ENCODE peak calls at places on chromosomes 7 and 10, in five cellular contexts. X, O, L, Y and B are unnamed samples.

GRCh38 chr7:138328215-138328614 is 131.8 kb upstream of the TRIM24 start:
- DNase-seq in L (no peak), O (no peak), Y (no peak), X (no peak), B (no peak)

GRCh38 chr10:113965683-113966082 is 78.0 kb upstream of the ADRB1 start:
- DNase-seq in L (no peak), X (no peak), Y (no peak), O (no peak), B (no peak)

GRCh38 chr10:70477661-70478162 is 855 bp upstream of the PALD1 start:
- DNase-seq in L (peak), Y (no peak), X (no peak), O (no peak), B (no peak)

GRCh38 chr7:158431941-158432347 is 155.7 kb downstream of the PTPRN2 start:
- DNase-seq in O (peak), X (peak), Y (no peak), L (no peak), B (no peak)

GRCh38 chr10:79442171-79443040 is 3.0 kb downstream of the ZCCHC24 start:
- DNase-seq in L (no peak), Y (no peak), O (peak), X (peak), B (no peak)

GRCh38 chr7:115216652-115217051 is 294.8 kb downstream of the MDFIC start:
- DNase-seq in X (no peak), L (no peak), O (no peak), Y (no peak), B (no peak)

GRCh38 chr7:95205821-95206220 is 118.5 kb downstream of the PON1 start:
- DNase-seq in Y (peak), X (no peak), O (no peak), L (no peak), B (no peak)

GRCh38 chr10:112951349-112952281 is 1.6 kb downstream of the TCF7L2 start:
- DNase-seq in Y (no peak), O (peak), X (peak), L (no peak), B (no peak)

GRCh38 chr10:61961278-61961677 is 59.8 kb downstream of the ARID5B start:
- DNase-seq in L (no peak), Y (no peak), O (no peak), X (no peak), B (no peak)

GRCh38 chr7:73885975-73886798 is 25.2 kb downstream of the TMEM270 start:
- DNase-seq in L (no peak), Y (no peak), X (peak), O (peak), B (no peak)

GRCh38 chr10:4663162-4663992 is 162.6 kb upstream of the AKR1E2 start:
- DNase-seq in X (peak), L (peak), Y (peak), O (peak), B (peak)

GRCh38 chr10:47063858-47064257 is 152.6 kb downstream of the PTPN20 start:
- DNase-seq in O (no peak), Y (no peak), X (peak), L (no peak), B (no peak)

GRCh38 chr7:6158424-6159096 is 113.9 kb downstream of the CYTH3 start:
- DNase-seq in O (peak), X (peak), L (no peak), Y (no peak), B (no peak)

GRCh38 chr10:93106631-93107072 is 33.0 kb downstream of the CYP26A1 start:
- DNase-seq in L (peak), X (no peak), Y (no peak), O (no peak), B (no peak)

GRCh38 chr7:21128418-21128817 is 299.5 kb upstream of the SP4 start:
- DNase-seq in L (no peak), O (no peak), X (no peak), Y (no peak), B (peak)

GRCh38 chr10:119365773-119366640 is 158.6 kb downstream of the GRK5 start:
- DNase-seq in X (no peak), O (no peak), L (no peak), Y (no peak), B (no peak)

GRCh38 chr10:2874963-2875362 is 192.4 kb upstream of the PFKP start:
- DNase-seq in Y (no peak), O (peak), L (no peak), X (no peak), B (no peak)

GRCh38 chr7:117458977-117459583 is 20.7 kb upstream of the CFTR start:
- DNase-seq in X (no peak), Y (peak), O (no peak), L (peak), B (peak)

GRCh38 chr7:151292850-151293249 is 44.4 kb upstream of the SMARCD3 start:
- DNase-seq in O (no peak), L (no peak), X (peak), Y (no peak), B (no peak)

GRCh38 chr10:76080991-76081390 is 649.6 kb downstream of the LRMDA start:
- DNase-seq in L (no peak), X (no peak), O (no peak), Y (no peak), B (no peak)

GRCh38 chr10:6114758-6115410 is 26.1 kb downstream of the RBM17 start:
- DNase-seq in Y (peak), X (no peak), O (no peak), L (peak), B (no peak)

GRCh38 chr10:133276435-133277201 is at the start of gene ADAM8:
- DNase-seq in Y (no peak), X (no peak), L (no peak), O (no peak), B (no peak)

GRCh38 chr10:117168729-117169128 is 28.6 kb upstream of the KCNK18 start:
- DNase-seq in L (no peak), X (no peak), O (no peak), Y (no peak), B (no peak)

GRCh38 chr10:27433976-27434375 is 70.1 kb upstream of the RAB18 start:
- DNase-seq in L (no peak), O (no peak), X (no peak), Y (no peak), B (no peak)

GRCh38 chr10:69669408-69669807 is 39.4 kb downstream of the FAM241B start:
- DNase-seq in Y (no peak), X (no peak), O (no peak), L (no peak), B (no peak)

GRCh38 chr10:95564291-95564690 is 3.1 kb upstream of the SORBS1 start:
- DNase-seq in O (no peak), X (no peak), Y (no peak), L (no peak), B (no peak)

GRCh38 chr10:70958396-70958795 is 70.0 kb upstream of the PCBD1 start:
- DNase-seq in Y (no peak), O (no peak), L (no peak), X (no peak), B (no peak)